ENCODE peak calls at places on chromosomes 7 and 10, in seven cellular contexts. O is HCT116, V is ovary, P is adrenal gland, F is colonic mucosa, R is transverse colon, G is astrocyte of the spinal cord. S is an unnamed sample.

GRCh38 chr7:14242186-14242585 is 252.7 kb upstream of the ETV1 start:
- DNase-seq in O (no peak), V (no peak), P (no peak), F (no peak), R (no peak), G (no peak), S (no peak)

GRCh38 chr7:33781796-33782195 is 123.5 kb upstream of the BMPER start:
- DNase-seq in O (no peak), V (no peak), P (no peak), F (no peak), R (no peak), G (no peak), S (peak)

GRCh38 chr7:38311329-38311937 is 38.0 kb upstream of the TARP start:
- DNase-seq in O (no peak), V (peak), P (no peak), F (peak), R (peak), G (no peak), S (no peak)

GRCh38 chr10:119703903-119704508 is 21.8 kb upstream of the INPP5F start:
- DNase-seq in O (no peak), V (no peak), P (no peak), F (no peak), R (no peak), G (no peak), S (no peak)

GRCh38 chr10:29772403-29772802 is 137.6 kb upstream of the SVIL start:
- DNase-seq in O (no peak), V (no peak), P (no peak), F (no peak), R (no peak), G (no peak), S (no peak)

GRCh38 chr7:16431646-16432424 is 10.5 kb upstream of the CRPPA start:
- DNase-seq in O (peak), V (no peak), P (peak), F (peak), R (peak), G (peak), S (peak)

GRCh38 chr7:98423043-98423442 is 22.2 kb upstream of the BAIAP2L1 start:
- DNase-seq in O (peak), V (no peak), P (no peak), F (no peak), R (no peak), G (peak), S (no peak)

GRCh38 chr10:133230023-133230319 is at the start of gene UTF1:
- DNase-seq in O (no peak), V (no peak), P (no peak), F (no peak), R (no peak), G (no peak), S (no peak)

GRCh38 chr10:126088144-126088543 is 191.8 kb downstream of the FANK1 start:
- DNase-seq in O (no peak), V (no peak), P (peak), F (no peak), R (no peak), G (peak), S (no peak)

GRCh38 chr7:139745330-139746143 is 32.3 kb downstream of the HIPK2 start:
- DNase-seq in O (no peak), V (no peak), P (no peak), F (no peak), R (no peak), G (peak), S (peak)

GRCh38 chr10:24848169-24848688 is 104.2 kb downstream of the PRTFDC1 start:
- DNase-seq in O (no peak), V (no peak), P (no peak), F (no peak), R (no peak), G (peak), S (peak)

GRCh38 chr7:124764847-124765400 is 668 bp downstream of the GPR37 start:
- DNase-seq in O (no peak), V (no peak), P (peak), F (peak), R (peak), G (no peak), S (no peak)

GRCh38 chr10:70966848-70967553 is 78.6 kb upstream of the PCBD1 start:
- DNase-seq in O (no peak), V (no peak), P (no peak), F (no peak), R (no peak), G (no peak), S (no peak)

GRCh38 chr10:15237351-15237750 is 68.9 kb upstream of the NMT2 start:
- DNase-seq in O (no peak), V (no peak), P (no peak), F (no peak), R (no peak), G (peak), S (peak)

GRCh38 chr7:117200786-117201185 is 122.1 kb downstream of the WNT2 start:
- DNase-seq in O (no peak), V (no peak), P (no peak), F (no peak), R (no peak), G (no peak), S (no peak)
- TF ChIP-seq CTCF in O (no peak), V (no peak), P (no peak), F (no peak), R (no peak), G (no peak), S (no peak)

DNA sequence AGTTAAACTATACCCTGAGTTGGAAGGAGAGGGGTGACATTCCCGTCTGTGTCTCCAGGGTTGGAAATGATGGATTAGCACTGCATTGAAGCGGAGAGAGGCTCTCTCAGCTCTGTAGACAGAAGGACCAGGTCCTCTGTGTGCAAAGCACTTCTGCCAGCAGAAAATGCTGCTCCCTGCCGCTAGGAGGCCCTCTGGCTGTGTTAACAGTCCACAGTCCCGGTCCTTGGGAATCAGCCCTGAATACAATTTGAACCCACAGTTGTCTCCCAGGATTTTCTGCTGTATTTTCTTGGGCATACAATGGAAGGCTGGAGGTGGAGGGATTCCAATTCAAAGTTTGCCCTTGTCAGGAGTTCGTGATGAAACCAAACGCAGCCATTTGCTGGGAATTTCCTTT is 205.1 kb downstream of the GLRX3 start:
- DNase-seq in O (no peak), V (no peak), P (peak), F (no peak), R (no peak), G (no peak), S (no peak)
- TF ChIP-seq CTCF in O (no peak), V (no peak), P (peak), F (no peak), R (peak), G (no peak), S (no peak)

GRCh38 chr10:26573674-26574073 is 123.8 kb upstream of the PDSS1 start:
- DNase-seq in O (peak), V (no peak), P (no peak), F (no peak), R (peak), G (no peak), S (no peak)
- TF ChIP-seq CTCF in O (no peak), V (no peak), P (no peak), F (no peak), R (no peak), G (no peak), S (no peak)

GRCh38 chr7:32047801-32048200 is 22.4 kb downstream of the PDE1C start:
- DNase-seq in O (no peak), V (no peak), P (no peak), F (no peak), R (no peak), G (no peak), S (no peak)

GRCh38 chr7:32047075-32047474 is 23.1 kb downstream of the PDE1C start:
- DNase-seq in O (no peak), V (no peak), P (no peak), F (no peak), R (no peak), G (no peak), S (no peak)

GRCh38 chr7:32051128-32051527 is 19.1 kb downstream of the PDE1C start:
- DNase-seq in O (no peak), V (no peak), P (no peak), F (no peak), R (no peak), G (no peak), S (no peak)

GRCh38 chr7:32049599-32049998 is 20.6 kb downstream of the PDE1C start:
- DNase-seq in O (no peak), V (no peak), P (no peak), F (no peak), R (no peak), G (no peak), S (no peak)

GRCh38 chr7:32048970-32049369 is 21.2 kb downstream of the PDE1C start:
- DNase-seq in O (no peak), V (no peak), P (no peak), F (no peak), R (no peak), G (no peak), S (no peak)
- TF ChIP-seq CTCF in O (no peak), V (no peak), P (no peak), F (no peak), R (no peak), G (no peak), S (no peak)

GRCh38 chr7:54394877-54395276 is 147.3 kb upstream of the VSTM2A start:
- DNase-seq in O (no peak), V (no peak), P (no peak), F (no peak), R (no peak), G (no peak), S (no peak)

GRCh38 chr7:54398863-54399262 is 143.3 kb upstream of the VSTM2A start:
- DNase-seq in O (no peak), V (no peak), P (no peak), F (no peak), R (no peak), G (no peak), S (no peak)

GRCh38 chr7:54392935-54393334 is 149.2 kb upstream of the VSTM2A start:
- DNase-seq in O (no peak), V (no peak), P (no peak), F (no peak), R (no peak), G (no peak), S (no peak)

GRCh38 chr7:54397836-54398612 is 144.2 kb upstream of the VSTM2A start:
- DNase-seq in O (no peak), V (no peak), P (no peak), F (no peak), R (no peak), G (no peak), S (no peak)
- TF ChIP-seq CTCF in O (no peak), V (no peak), P (no peak), F (no peak), R (no peak), G (no peak), S (no peak)

GRCh38 chr10:11134411-11134810 is 116.7 kb downstream of the CELF2 start:
- DNase-seq in O (no peak), V (no peak), P (no peak), F (no peak), R (no peak), G (no peak), S (no peak)
- TF ChIP-seq CTCF in O (no peak), V (no peak), P (no peak), F (no peak), R (no peak), G (no peak), S (no peak)

DNA sequence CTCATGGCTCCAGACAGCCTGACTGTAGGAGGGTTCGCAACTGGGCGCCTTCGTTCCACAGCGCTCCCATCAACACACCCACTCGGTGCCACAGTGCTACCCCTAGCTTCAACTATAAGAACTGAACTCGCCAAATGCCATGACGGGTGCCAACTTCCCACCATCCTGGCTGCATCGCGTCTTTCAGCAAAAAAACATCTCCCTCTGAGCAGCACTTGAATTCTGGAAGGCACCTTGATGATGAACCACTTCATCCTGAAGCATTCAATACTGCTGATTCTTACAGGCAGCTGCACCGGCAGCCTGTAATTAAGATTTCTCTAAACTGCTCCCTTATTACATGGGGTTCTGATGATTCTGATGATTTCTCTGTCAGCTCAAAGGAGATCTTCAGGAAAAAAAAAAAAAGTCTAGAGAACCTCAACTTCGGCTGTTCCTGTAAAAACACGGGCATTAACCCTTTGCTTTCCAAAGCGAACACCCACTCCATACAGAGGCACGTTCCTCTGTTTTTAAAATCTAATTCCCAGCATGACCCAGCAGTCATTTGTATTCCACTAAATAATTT is 1.2 kb downstream of the CYTH3 start:
- DNase-seq in O (no peak), V (peak), P (peak), F (peak), R (peak), G (peak), S (peak)
- TF ChIP-seq CTCF in O (no peak), V (no peak), P (peak), F (peak), R (peak), G (peak), S (peak)

GRCh38 chr10:118472415-118472814 is 123.0 kb downstream of the PRLHR start:
- DNase-seq in O (no peak), V (no peak), P (no peak), F (no peak), R (no peak), G (no peak), S (no peak)
- TF ChIP-seq CTCF in O (no peak), V (no peak), P (no peak), F (no peak), R (no peak), G (no peak), S (no peak)

GRCh38 chr7:2646336-2646679 is 14.5 kb downstream of the TTYH3 start:
- DNase-seq in O (no peak), V (no peak), P (no peak), F (no peak), R (no peak), G (no peak), S (no peak)

GRCh38 chr7:2644514-2645273 is 12.9 kb downstream of the TTYH3 start:
- DNase-seq in O (no peak), V (no peak), P (no peak), F (no peak), R (no peak), G (no peak), S (no peak)

GRCh38 chr7:2643386-2644229 is 11.8 kb downstream of the TTYH3 start:
- DNase-seq in O (no peak), V (no peak), P (no peak), F (no peak), R (no peak), G (no peak), S (no peak)

GRCh38 chr7:2646680-2647571 is 15.1 kb downstream of the TTYH3 start:
- DNase-seq in O (peak), V (no peak), P (no peak), F (no peak), R (no peak), G (no peak), S (no peak)

GRCh38 chr7:2645274-2645868 is 13.6 kb downstream of the TTYH3 start:
- DNase-seq in O (no peak), V (no peak), P (no peak), F (no peak), R (no peak), G (no peak), S (no peak)
- TF ChIP-seq CTCF in O (no peak), V (no peak), P (no peak), F (no peak), R (no peak), G (no peak), S (no peak)

S was measured in fibroblast of the aortic adventitia.